ENCODE peak calls at places on chromosomes 1 and 21, in seven cellular contexts. Q, J, P, Z, C, L and B are unnamed samples.

GRCh38 chr1:184160236-184160635 is 108.7 kb downstream of the TSEN15 start:
- DNase-seq in Q (no peak), J (no peak), P (no peak), Z (no peak), C (peak; percentile 86), L (peak; percentile 17), B (no peak)

GRCh38 chr1:144551107-144551542 is 41.6 kb upstream of the PPIAL4F start:
- DNase-seq in Q (peak; percentile 74), J (no peak), P (peak; percentile 30), Z (peak; percentile 24), C (peak; percentile 0), L (no peak), B (no peak)

GRCh38 chr1:48665743-48666142 is 110.9 kb downstream of the BEND5 start:
- DNase-seq in Q (no peak), J (no peak), P (no peak), Z (no peak), C (no peak), L (no peak), B (no peak)

GRCh38 chr21:42289926-42290325 is 25.3 kb downstream of the TFF3 start:
- DNase-seq in Q (no peak), J (peak; percentile 73), P (no peak), Z (no peak), C (no peak), L (no peak), B (no peak)

GRCh38 chr1:184792450-184792969 is 37.9 kb upstream of the EDEM3 start:
- DNase-seq in Q (no peak), J (peak; percentile 66), P (no peak), Z (peak; percentile 51), C (peak; percentile 99), L (peak; percentile 94), B (peak; percentile 85)

GRCh38 chr1:212633144-212633543 is 24.6 kb downstream of the ATF3 start:
- DNase-seq in Q (no peak), J (no peak), P (no peak), Z (no peak), C (no peak), L (no peak), B (no peak)

GRCh38 chr1:8422439-8423133 is 104.7 kb downstream of the SLC45A1 start:
- DNase-seq in Q (peak; percentile 82), J (peak; percentile 43), P (peak; percentile 35), Z (no peak), C (no peak), L (no peak), B (no peak)

GRCh38 chr21:32020551-32020950 is 147.7 kb downstream of the HUNK start:
- DNase-seq in Q (no peak), J (no peak), P (no peak), Z (no peak), C (no peak), L (no peak), B (no peak)

GRCh38 chr1:181190362-181191035 is 102.0 kb downstream of the IER5 start:
- DNase-seq in Q (no peak), J (no peak), P (peak; percentile 41), Z (no peak), C (no peak), L (no peak), B (no peak)

GRCh38 chr1:167666416-167666815 is 36.4 kb downstream of the RCSD1 start:
- DNase-seq in Q (no peak), J (no peak), P (no peak), Z (no peak), C (peak; percentile 50), L (no peak), B (no peak)

GRCh38 chr1:161941726-161942125 is 81.9 kb downstream of the OLFML2B start:
- DNase-seq in Q (no peak), J (no peak), P (no peak), Z (no peak), C (no peak), L (no peak), B (no peak)

GRCh38 chr1:110719908-110720307 is 45.2 kb upstream of the KCNA3 start:
- DNase-seq in Q (no peak), J (no peak), P (no peak), Z (no peak), C (no peak), L (no peak), B (no peak)

GRCh38 chr21:44391345-44392091 is 38.1 kb downstream of the TRPM2 start:
- DNase-seq in Q (no peak), J (peak; percentile 69), P (no peak), Z (no peak), C (no peak), L (no peak), B (no peak)

GRCh38 chr1:172246521-172247390 is 173.7 kb upstream of the C1orf105 start:
- DNase-seq in Q (no peak), J (no peak), P (no peak), Z (no peak), C (peak; percentile 55), L (no peak), B (no peak)

GRCh38 chr21:42102063-42102462 is 30.9 kb downstream of the UMODL1 start:
- DNase-seq in Q (no peak), J (no peak), P (no peak), Z (peak; percentile 64), C (peak; percentile 79), L (no peak), B (no peak)

GRCh38 chr1:201914456-201915235 is 25.9 kb downstream of the SHISA4 start:
- DNase-seq in Q (no peak), J (no peak), P (no peak), Z (no peak), C (peak; percentile 62), L (no peak), B (no peak)

GRCh38 chr1:243642936-243643335 is 207.1 kb downstream of the AKT3 start:
- DNase-seq in Q (no peak), J (no peak), P (peak; percentile 5), Z (no peak), C (peak; percentile 96), L (no peak), B (no peak)

GRCh38 chr1:55519937-55520683 is 304.9 kb upstream of the USP24 start:
- DNase-seq in Q (no peak), J (no peak), P (no peak), Z (no peak), C (no peak), L (no peak), B (no peak)

GRCh38 chr1:192879416-192879815 is 70.6 kb downstream of the RGS2 start:
- DNase-seq in Q (no peak), J (no peak), P (no peak), Z (no peak), C (peak; percentile 56), L (no peak), B (no peak)

GRCh38 chr21:44903054-44903685 is 17.5 kb downstream of the ITGB2 start:
- DNase-seq in Q (peak; percentile 79), J (no peak), P (no peak), Z (no peak), C (no peak), L (no peak), B (no peak)

GRCh38 chr1:2412773-2413494 is 570 bp upstream of the PEX10 start:
- DNase-seq in Q (peak; percentile 90), J (no peak), P (no peak), Z (no peak), C (peak; percentile 50), L (peak; percentile 94), B (no peak)
- H3K27ac ChIP-seq in Q (peak overlapping the region; percentile 88), J (peak overlapping the region; percentile 76), P (no peak overlapping the region), Z (peak overlapping the region; percentile 52), C (peak overlapping the region; percentile 56), L (peak overlapping the region; percentile 87), B (peak overlapping the region; percentile 67)

DNA sequence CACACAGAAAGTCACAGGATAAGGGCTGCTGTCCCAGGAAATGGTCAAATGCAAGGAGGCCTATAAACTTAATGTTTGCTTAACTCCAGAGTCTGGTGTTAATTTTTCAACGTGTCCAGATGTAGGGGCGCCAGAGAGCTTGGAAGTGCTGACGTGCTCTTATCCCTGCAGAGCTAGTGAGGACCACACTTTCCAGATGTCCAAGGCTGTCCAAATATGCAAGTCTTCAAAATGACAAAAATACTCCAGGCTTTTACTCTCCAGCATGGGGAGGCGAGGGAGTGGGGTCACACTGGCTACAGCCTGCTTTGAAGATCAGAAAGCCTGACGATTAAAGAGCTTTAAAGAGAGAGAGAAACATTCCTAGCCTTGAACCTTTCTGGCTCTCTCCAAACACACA is 57.6 kb downstream of the ABCA4 start:
- DNase-seq in Q (no peak), J (peak; percentile 55), P (peak; percentile 62), Z (no peak), C (peak; percentile 57), L (no peak), B (no peak)
- H3K4me1 ChIP-seq in Q (peaks cover 20% of the 10 kb centered on the region), J (peaks cover 15% of the 10 kb centered on the region), P (peaks cover 6% of the 10 kb centered on the region), Z (no peaks in the 10 kb centered on the region), C (peaks cover 11% of the 10 kb centered on the region), L (peaks cover 32% of the 10 kb centered on the region), B (no peaks in the 10 kb centered on the region)

GRCh38 chr1:224378855-224379631 is 22.4 kb downstream of the CNIH4 start:
- DNase-seq in Q (no peak), J (no peak), P (no peak), Z (no peak), C (no peak), L (no peak), B (no peak)
- H3K27ac ChIP-seq in Q (peak overlapping the region; percentile 83), J (no peak overlapping the region), P (peak overlapping the region; percentile 70), Z (no peak overlapping the region), C (no peak overlapping the region), L (no peak overlapping the region), B (no peak overlapping the region)

DNA sequence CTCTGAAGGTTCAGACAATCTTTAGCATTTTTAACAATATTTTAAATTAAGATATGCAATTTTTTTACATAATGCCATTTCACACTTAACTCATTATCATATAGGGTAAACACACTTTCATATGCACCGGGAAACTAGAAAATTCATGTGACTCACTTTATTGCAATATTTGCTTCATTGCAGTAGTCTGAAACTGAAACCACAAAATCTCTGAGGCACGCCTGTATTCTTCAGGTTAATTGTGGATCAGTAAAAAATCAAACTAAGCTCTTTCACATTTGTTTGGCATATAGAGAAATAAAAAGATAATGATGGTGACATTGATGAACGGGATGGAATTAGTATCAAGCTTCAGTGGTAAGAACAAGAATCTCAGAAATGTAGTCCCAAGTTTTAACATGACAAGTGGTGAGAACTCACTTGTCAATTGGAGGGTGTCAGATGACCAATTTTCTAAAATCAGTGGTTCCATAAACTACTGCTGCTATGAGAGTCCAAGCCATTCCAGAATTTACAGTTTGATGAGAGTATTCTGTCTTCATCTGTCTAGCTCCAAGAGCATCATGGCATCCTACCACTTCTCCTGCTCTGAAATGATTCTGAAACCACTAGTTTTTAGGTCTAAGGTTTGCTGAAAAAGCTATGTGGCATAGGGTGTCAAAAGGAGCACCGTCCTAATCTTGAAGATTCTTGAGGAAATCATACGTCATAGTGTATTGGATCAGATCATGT is 281.0 kb downstream of the PTPRC start:
- DNase-seq in Q (no peak), J (no peak), P (peak; percentile 13), Z (peak; percentile 88), C (peak; percentile 54), L (no peak), B (no peak)
- H3K4me1 ChIP-seq in Q (peaks cover 36% of the 10 kb centered on the region), J (no peaks in the 10 kb centered on the region), P (no peaks in the 10 kb centered on the region), Z (peaks cover 24% of the 10 kb centered on the region), C (peaks cover 4% of the 10 kb centered on the region), L (no peaks in the 10 kb centered on the region), B (no peaks in the 10 kb centered on the region)

GRCh38 chr1:204348722-204349121 is 11.0 kb downstream of the PLEKHA6 start:
- DNase-seq in Q (peak; percentile 80), J (peak; percentile 20), P (peak; percentile 46), Z (no peak), C (peak; percentile 63), L (no peak), B (no peak)
- H3K27ac ChIP-seq in Q (peak overlapping the region; percentile 64), J (peak overlapping the region; percentile 13), P (no peak overlapping the region), Z (no peak overlapping the region), C (no peak overlapping the region), L (peak overlapping the region; percentile 21), B (no peak overlapping the region)